ENCODE peak calls at places on chromosomes 7 and 10, in five cellular contexts. One of them, this sample, is unnamed. For H3K4me1, the result is how much of the 10 kb centered on the place peaks cover.

GRCh38 chr10:58791137-58791536 is 278.5 kb downstream of the BICC1 start:
- DNase-seq in kidney: no peak
- DNase-seq in stomach: no peak
- DNase-seq in HCT116: no peak
- DNase-seq in pancreas: no peak
- DNase-seq in this sample: no peak

GRCh38 chr7:140084972-140085371 is 22.2 kb upstream of the PARP12 start:
- DNase-seq in kidney: no peak
- DNase-seq in stomach: no peak
- DNase-seq in HCT116: no peak
- DNase-seq in pancreas: no peak
- DNase-seq in this sample: no peak

GRCh38 chr10:63718006-63718405 is 196.8 kb downstream of the REEP3 start:
- DNase-seq in kidney: no peak
- DNase-seq in stomach: no peak
- DNase-seq in HCT116: no peak
- DNase-seq in pancreas: no peak
- DNase-seq in this sample: no peak

GRCh38 chr10:18158698-18159342 is 18.6 kb downstream of the CACNB2 start:
- DNase-seq in kidney: no peak
- DNase-seq in stomach: no peak
- DNase-seq in HCT116: no peak
- DNase-seq in pancreas: no peak
- DNase-seq in this sample: no peak

GRCh38 chr10:119233123-119233820 is 25.9 kb downstream of the GRK5 start:
- DNase-seq in kidney: no peak
- DNase-seq in stomach: no peak
- DNase-seq in HCT116: no peak
- DNase-seq in pancreas: no peak
- DNase-seq in this sample: no peak

GRCh38 chr10:124450010-124450782 is at the start of gene NKX1-2:
- DNase-seq in kidney: no peak
- DNase-seq in stomach: no peak
- DNase-seq in HCT116: peak
- DNase-seq in pancreas: no peak
- DNase-seq in this sample: no peak

GRCh38 chr10:51124852-51125251 is 50.6 kb downstream of the PRKG1 start:
- DNase-seq in kidney: no peak
- DNase-seq in stomach: no peak
- DNase-seq in HCT116: no peak
- DNase-seq in pancreas: no peak
- DNase-seq in this sample: peak

GRCh38 chr10:33335800-33336605 is 1.5 kb upstream of the NRP1 start:
- DNase-seq in kidney: peak
- DNase-seq in stomach: peak
- DNase-seq in HCT116: no peak
- DNase-seq in pancreas: peak
- DNase-seq in this sample: peak

GRCh38 chr10:95792874-95793285 is 36.9 kb downstream of the ENTPD1 start:
- DNase-seq in kidney: no peak
- DNase-seq in stomach: no peak
- DNase-seq in HCT116: no peak
- DNase-seq in pancreas: no peak
- DNase-seq in this sample: no peak

GRCh38 chr7:149220534-149220933 is 18.9 kb upstream of the ZNF212 start:
- DNase-seq in kidney: no peak
- DNase-seq in stomach: no peak
- DNase-seq in HCT116: no peak
- DNase-seq in pancreas: no peak
- DNase-seq in this sample: no peak

GRCh38 chr7:158733220-158733519 is 28.6 kb upstream of the NCAPG2 start:
- DNase-seq in kidney: no peak
- DNase-seq in stomach: no peak
- DNase-seq in HCT116: no peak
- DNase-seq in pancreas: no peak
- DNase-seq in this sample: no peak

GRCh38 chr10:12465385-12466136 is 116.2 kb downstream of the CAMK1D start:
- DNase-seq in kidney: no peak
- DNase-seq in stomach: no peak
- DNase-seq in HCT116: no peak
- DNase-seq in pancreas: no peak
- DNase-seq in this sample: no peak
- H3K4me1 ChIP-seq in kidney: under half
- H3K4me1 ChIP-seq in stomach: under half
- H3K4me1 ChIP-seq in HCT116: under half
- H3K4me1 ChIP-seq in pancreas: under half
- H3K4me1 ChIP-seq in this sample: under half

GRCh38 chr10:102379383-102379782 is 16.1 kb upstream of the NFKB2 start:
- DNase-seq in kidney: no peak
- DNase-seq in stomach: no peak
- DNase-seq in HCT116: no peak
- DNase-seq in pancreas: no peak
- DNase-seq in this sample: no peak

GRCh38 chr10:102381983-102382382 is 13.5 kb upstream of the NFKB2 start:
- DNase-seq in kidney: peak
- DNase-seq in stomach: no peak
- DNase-seq in HCT116: no peak
- DNase-seq in pancreas: peak
- DNase-seq in this sample: no peak

GRCh38 chr10:102382871-102383270 is 12.6 kb upstream of the NFKB2 start:
- DNase-seq in kidney: no peak
- DNase-seq in stomach: no peak
- DNase-seq in HCT116: no peak
- DNase-seq in pancreas: no peak
- DNase-seq in this sample: no peak

GRCh38 chr10:102384606-102385429 is 10.7 kb upstream of the NFKB2 start:
- DNase-seq in kidney: no peak
- DNase-seq in stomach: peak
- DNase-seq in HCT116: no peak
- DNase-seq in pancreas: no peak
- DNase-seq in this sample: no peak

DNA sequence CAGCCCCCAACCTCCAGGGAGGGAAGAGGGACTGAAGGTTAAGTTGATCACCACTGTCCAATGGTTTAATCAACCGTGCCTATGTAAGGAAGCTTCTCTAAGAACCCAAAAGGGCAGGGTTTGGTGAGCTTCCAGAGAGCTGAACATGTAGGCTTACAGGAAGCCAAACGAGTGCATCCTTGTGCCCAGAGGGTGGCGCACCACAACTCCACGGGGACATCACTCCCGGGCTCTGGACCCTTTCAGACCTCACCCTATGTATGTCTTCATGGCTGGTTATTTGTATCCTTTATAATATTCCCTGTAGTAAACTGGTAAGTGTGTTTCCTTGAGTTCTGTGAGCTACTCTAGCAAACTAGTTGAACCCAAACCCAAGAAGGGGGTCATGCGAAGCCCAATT is 11.5 kb upstream of the NFKB2 start:
- DNase-seq in kidney: no peak
- DNase-seq in stomach: no peak
- DNase-seq in HCT116: no peak
- DNase-seq in pancreas: no peak
- DNase-seq in this sample: no peak
- TF ChIP-seq CTCF in kidney: no peak
- TF ChIP-seq CTCF in stomach: no peak
- TF ChIP-seq CTCF in HCT116: peak
- TF ChIP-seq CTCF in pancreas: no peak
- TF ChIP-seq CTCF in this sample: no peak

GRCh38 chr10:35446439-35446838 is 110.1 kb downstream of the CCNY start:
- DNase-seq in kidney: no peak
- DNase-seq in stomach: no peak
- DNase-seq in HCT116: no peak
- DNase-seq in pancreas: no peak
- DNase-seq in this sample: no peak

GRCh38 chr10:35449944-35450343 is 113.6 kb downstream of the CCNY start:
- DNase-seq in kidney: no peak
- DNase-seq in stomach: no peak
- DNase-seq in HCT116: no peak
- DNase-seq in pancreas: no peak
- DNase-seq in this sample: no peak

GRCh38 chr10:35445150-35445884 is 109.0 kb downstream of the CCNY start:
- DNase-seq in kidney: no peak
- DNase-seq in stomach: no peak
- DNase-seq in HCT116: no peak
- DNase-seq in pancreas: no peak
- DNase-seq in this sample: no peak

GRCh38 chr10:35448687-35449662 is 112.7 kb downstream of the CCNY start:
- DNase-seq in kidney: no peak
- DNase-seq in stomach: peak
- DNase-seq in HCT116: no peak
- DNase-seq in pancreas: no peak
- DNase-seq in this sample: no peak

GRCh38 chr10:35447693-35448407 is 111.5 kb downstream of the CCNY start:
- DNase-seq in kidney: no peak
- DNase-seq in stomach: peak
- DNase-seq in HCT116: peak
- DNase-seq in pancreas: no peak
- DNase-seq in this sample: peak
- H3K4me1 ChIP-seq in kidney: under half
- H3K4me1 ChIP-seq in stomach: half or more
- H3K4me1 ChIP-seq in HCT116: under half
- H3K4me1 ChIP-seq in pancreas: under half
- H3K4me1 ChIP-seq in this sample: under half

DNA sequence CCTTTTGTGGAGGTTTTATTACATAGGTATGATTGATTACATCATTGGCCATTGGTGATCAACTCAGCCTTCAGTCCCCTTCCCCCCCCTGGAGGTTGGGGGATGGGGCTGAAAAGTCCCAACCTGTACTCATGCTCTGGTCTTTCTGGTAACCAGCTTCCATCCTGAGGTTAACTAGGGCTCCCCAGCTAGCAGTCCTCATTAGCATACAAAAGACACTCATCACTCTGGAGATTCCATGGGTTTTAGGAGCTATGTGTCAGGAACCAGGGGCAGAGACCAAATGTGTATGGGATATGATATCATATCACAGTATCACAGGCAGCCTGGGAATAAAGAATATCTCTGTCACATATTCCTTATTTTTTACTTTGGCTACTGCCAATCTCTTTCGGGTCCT is 13.6 kb downstream of the CCSER2 start:
- DNase-seq in kidney: no peak
- DNase-seq in stomach: no peak
- DNase-seq in HCT116: no peak
- DNase-seq in pancreas: no peak
- DNase-seq in this sample: no peak
- TF ChIP-seq CTCF in kidney: no peak
- TF ChIP-seq CTCF in stomach: no peak
- TF ChIP-seq CTCF in HCT116: no peak
- TF ChIP-seq CTCF in pancreas: no peak
- TF ChIP-seq CTCF in this sample: no peak

GRCh38 chr10:60453031-60453430 is 63.4 kb upstream of the ANK3 start:
- DNase-seq in kidney: no peak
- DNase-seq in stomach: no peak
- DNase-seq in HCT116: no peak
- DNase-seq in pancreas: no peak
- DNase-seq in this sample: no peak
- H3K4me1 ChIP-seq in kidney: under half
- H3K4me1 ChIP-seq in stomach: under half
- H3K4me1 ChIP-seq in HCT116: under half
- H3K4me1 ChIP-seq in pancreas: under half
- H3K4me1 ChIP-seq in this sample: under half

DNA sequence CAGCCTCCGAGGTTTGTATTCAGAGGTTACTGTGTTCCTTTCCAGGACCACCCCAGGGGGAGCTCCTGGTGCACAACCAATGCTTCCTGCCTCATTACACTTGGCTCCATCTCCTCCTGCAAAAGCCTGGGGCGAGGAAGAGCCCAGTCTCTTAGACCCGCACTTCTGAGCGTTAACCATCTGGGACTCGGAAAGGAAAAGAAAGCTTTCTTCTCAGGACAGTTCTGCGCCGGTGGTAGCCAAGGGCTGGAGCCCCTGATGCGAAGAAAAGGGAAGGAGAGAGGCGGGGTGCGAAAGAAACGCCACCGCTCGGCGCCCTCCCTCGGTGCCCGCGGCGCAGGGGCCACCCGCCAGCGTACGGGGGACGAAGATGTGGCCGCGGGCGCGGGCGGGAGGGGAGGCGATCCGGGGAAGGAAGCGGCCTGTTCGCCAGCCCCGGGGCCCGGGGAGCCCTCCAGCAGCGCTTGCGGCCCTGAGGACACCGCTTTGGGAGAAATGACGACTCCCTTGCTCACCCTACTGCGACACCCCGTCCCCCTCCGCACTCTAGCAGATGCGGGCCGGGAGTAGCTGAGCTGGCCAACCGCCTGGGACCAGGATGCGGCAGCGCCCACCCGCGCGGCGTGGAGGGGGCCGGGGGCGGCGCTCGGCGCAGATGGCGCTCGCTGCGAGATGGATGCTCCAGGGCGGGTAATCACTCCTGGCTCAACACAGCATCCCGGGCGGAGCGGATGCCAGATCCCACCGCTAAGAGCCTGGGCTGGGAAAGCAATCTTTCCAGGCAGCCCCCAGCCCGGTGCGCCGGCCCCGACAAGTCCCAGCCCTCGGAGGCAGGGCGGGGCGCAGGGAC is 1.3 kb downstream of the NRCAM start:
- DNase-seq in kidney: peak
- DNase-seq in stomach: no peak
- DNase-seq in HCT116: no peak
- DNase-seq in pancreas: no peak
- DNase-seq in this sample: no peak
- TF ChIP-seq CTCF in kidney: no peak
- TF ChIP-seq CTCF in stomach: no peak
- TF ChIP-seq CTCF in HCT116: no peak
- TF ChIP-seq CTCF in pancreas: no peak
- TF ChIP-seq CTCF in this sample: no peak

GRCh38 chr10:73905256-73906018 is 5.5 kb upstream of the PLAU start:
- DNase-seq in kidney: peak
- DNase-seq in stomach: no peak
- DNase-seq in HCT116: no peak
- DNase-seq in pancreas: no peak
- DNase-seq in this sample: no peak
- H3K4me1 ChIP-seq in kidney: under half
- H3K4me1 ChIP-seq in stomach: under half
- H3K4me1 ChIP-seq in HCT116: half or more
- H3K4me1 ChIP-seq in pancreas: under half
- H3K4me1 ChIP-seq in this sample: under half

This sample was measured in mucosa of descending colon.